ENCODE peak calls at places on chromosomes 12 and 14, in six cellular contexts. H is stomach, B is endothelial cell of umbilical vein, F is prostate gland, T is breast epithelium, J is K562. Y is an unnamed sample.

GRCh38 chr14:65496178-65496993 is 83.9 kb downstream of the FUT8 start:
- DNase-seq in T (no peak), F (no peak), J (no peak), H (no peak), B (no peak), Y (no peak)

GRCh38 chr14:90760591-90761316 is 55.5 kb downstream of the TTC7B start:
- DNase-seq in F (peak; percentile 2), B (peak; percentile 59), T (no peak), H (no peak), J (peak; percentile 17), Y (peak; percentile 14)

GRCh38 chr14:75979071-75979571 is 2.7 kb downstream of the TGFB3 start:
- DNase-seq in H (no peak), F (no peak), B (no peak), T (no peak), J (peak; percentile 27), Y (peak; percentile 2)

GRCh38 chr12:117518594-117519270 is 157.3 kb upstream of the NOS1 start:
- DNase-seq in H (no peak), F (peak; percentile 86), J (no peak), B (no peak), T (peak; percentile 65), Y (no peak)

GRCh38 chr12:55629058-55629841 is 7.4 kb upstream of the OR10P1 start:
- DNase-seq in F (no peak), J (no peak), B (no peak), H (no peak), T (no peak), Y (no peak)

GRCh38 chr14:68713782-68714181 is 79.1 kb downstream of the ZFP36L1 start:
- DNase-seq in F (no peak), T (no peak), H (no peak), J (no peak), B (no peak), Y (no peak)

GRCh38 chr14:87264386-87264785 is 728.6 kb downstream of the GALC start:
- DNase-seq in T (no peak), H (no peak), B (no peak), J (no peak), F (no peak), Y (no peak)

GRCh38 chr14:61493239-61493638 is 171.9 kb downstream of the PRKCH start:
- DNase-seq in T (no peak), F (no peak), J (no peak), B (peak; percentile 24), H (no peak), Y (no peak)

GRCh38 chr12:121974026-121974985 is 47.4 kb upstream of the BCL7A start:
- DNase-seq in H (no peak), B (no peak), J (no peak), F (no peak), T (no peak), Y (no peak)

GRCh38 chr14:68622856-68623255 is 170.0 kb downstream of the ZFP36L1 start:
- DNase-seq in T (no peak), B (no peak), H (no peak), F (no peak), J (no peak), Y (no peak)

GRCh38 chr12:115638753-115639666 is 638.5 kb downstream of the MED13L start:
- DNase-seq in F (no peak), B (no peak), J (no peak), H (no peak), T (no peak), Y (no peak)

GRCh38 chr12:118689793-118690192 is 291.5 kb upstream of the SRRM4 start:
- DNase-seq in B (no peak), T (no peak), F (no peak), H (no peak), J (no peak), Y (no peak)

GRCh38 chr12:123034865-123035264 is 54.4 kb downstream of the ARL6IP4 start:
- DNase-seq in H (no peak), J (no peak), T (no peak), F (no peak), B (no peak), Y (no peak)

GRCh38 chr12:125053821-125054220 is 11.4 kb upstream of the AACS start:
- DNase-seq in F (no peak), J (no peak), B (no peak), T (peak; percentile 65), H (no peak), Y (no peak)

GRCh38 chr12:6821271-6821673 is 349 bp upstream of the GPR162 start:
- DNase-seq in F (peak; percentile 53), J (no peak), T (no peak), B (peak; percentile 83), H (peak; percentile 43), Y (peak; percentile 66)

GRCh38 chr12:62522984-62523383 is 56.4 kb downstream of the MON2 start:
- DNase-seq in J (no peak), B (no peak), T (no peak), H (no peak), F (no peak), Y (no peak)

GRCh38 chr14:23523229-23524016 is 28.1 kb downstream of the ZFHX2 start:
- DNase-seq in H (no peak), B (no peak), J (no peak), F (no peak), T (no peak), Y (no peak)

GRCh38 chr14:23521785-23522640 is 29.6 kb downstream of the ZFHX2 start:
- DNase-seq in F (no peak), T (no peak), J (no peak), B (no peak), H (no peak), Y (peak; percentile 54)

GRCh38 chr14:23518716-23519115 is 32.8 kb downstream of the ZFHX2 start:
- DNase-seq in F (no peak), J (no peak), B (no peak), H (no peak), T (no peak), Y (no peak)

GRCh38 chr14:23522643-23523198 is 28.8 kb downstream of the ZFHX2 start:
- DNase-seq in B (no peak), F (no peak), J (no peak), H (no peak), T (no peak), Y (no peak)

DNA sequence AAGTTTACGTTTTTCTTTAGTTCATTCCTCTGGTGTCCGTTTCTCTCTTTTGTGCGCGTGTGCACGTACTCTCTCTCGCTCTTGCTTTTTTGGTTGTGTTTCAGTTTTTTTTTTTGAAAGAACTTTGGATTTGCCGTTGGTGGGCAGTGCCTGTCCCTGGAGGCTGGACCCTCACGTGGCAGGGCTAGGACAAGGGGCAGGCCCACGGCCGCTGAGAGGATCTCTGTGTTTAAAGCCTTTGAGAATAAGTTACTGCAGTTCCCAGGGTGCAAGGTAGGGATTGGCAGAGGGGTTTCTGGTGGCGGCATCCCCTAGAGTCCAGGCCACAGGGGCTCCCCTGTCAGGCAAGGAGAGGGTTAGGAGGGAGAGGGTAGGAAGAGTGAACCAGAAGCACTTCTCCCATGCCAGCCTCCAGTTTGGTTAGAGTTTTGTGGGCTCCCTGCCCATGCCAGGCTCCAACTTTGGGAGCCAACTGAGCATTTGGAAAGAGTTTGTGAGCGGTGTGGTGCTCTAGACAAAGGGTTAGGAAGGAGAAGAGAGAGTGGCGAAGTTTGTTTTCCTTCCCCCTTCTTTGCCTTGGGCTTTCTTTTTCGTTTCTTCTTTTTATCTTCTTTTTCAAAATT is 30.6 kb downstream of the ZFHX2 start:
- DNase-seq in B (no peak), J (no peak), T (no peak), H (no peak), F (no peak), Y (no peak)
- TF ChIP-seq POLR2AphosphoS5 in B (no peak), J (no peak), T (no peak), H (no peak), F (no peak), Y (no peak)

DNA sequence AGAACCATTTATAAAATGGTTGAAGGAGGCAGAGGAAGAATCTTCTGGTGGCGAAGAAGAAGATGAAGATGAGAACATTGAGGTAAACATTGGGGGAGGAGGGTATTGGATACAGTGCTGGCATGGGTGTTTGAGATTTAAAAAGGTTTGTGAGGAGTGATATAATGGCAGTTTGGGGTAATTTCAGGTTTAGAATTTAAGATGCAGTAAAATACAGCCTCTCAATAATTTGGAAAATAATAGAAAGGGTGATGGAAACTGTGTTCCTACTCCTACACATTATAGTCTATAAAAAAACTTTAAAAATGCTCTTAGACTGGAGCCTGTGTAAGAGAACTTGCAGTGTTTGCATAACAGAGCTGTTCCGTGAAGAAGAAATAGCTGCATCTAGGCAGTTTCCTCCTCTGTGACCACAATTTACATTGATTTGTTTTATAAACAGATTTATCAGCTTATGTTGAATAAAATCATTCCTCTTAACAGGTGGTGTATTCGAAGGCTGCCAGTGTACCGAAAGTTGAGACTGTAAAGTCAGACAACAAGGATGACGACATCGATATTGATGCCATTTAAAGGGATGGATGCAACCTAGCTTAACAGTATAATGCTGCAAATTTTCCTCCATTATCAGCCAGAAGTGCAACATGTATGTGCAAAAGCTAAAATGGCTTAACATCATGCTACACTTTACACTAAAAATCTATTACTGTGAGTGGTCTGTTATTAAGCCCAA is 6.6 kb downstream of the EIF5 start:
- DNase-seq in H (no peak), B (no peak), F (no peak), J (no peak), T (no peak), Y (no peak)
- TF ChIP-seq POLR2AphosphoS5 in H (no peak), B (no peak), F (no peak), J (no peak), T (no peak), Y (no peak)

DNA sequence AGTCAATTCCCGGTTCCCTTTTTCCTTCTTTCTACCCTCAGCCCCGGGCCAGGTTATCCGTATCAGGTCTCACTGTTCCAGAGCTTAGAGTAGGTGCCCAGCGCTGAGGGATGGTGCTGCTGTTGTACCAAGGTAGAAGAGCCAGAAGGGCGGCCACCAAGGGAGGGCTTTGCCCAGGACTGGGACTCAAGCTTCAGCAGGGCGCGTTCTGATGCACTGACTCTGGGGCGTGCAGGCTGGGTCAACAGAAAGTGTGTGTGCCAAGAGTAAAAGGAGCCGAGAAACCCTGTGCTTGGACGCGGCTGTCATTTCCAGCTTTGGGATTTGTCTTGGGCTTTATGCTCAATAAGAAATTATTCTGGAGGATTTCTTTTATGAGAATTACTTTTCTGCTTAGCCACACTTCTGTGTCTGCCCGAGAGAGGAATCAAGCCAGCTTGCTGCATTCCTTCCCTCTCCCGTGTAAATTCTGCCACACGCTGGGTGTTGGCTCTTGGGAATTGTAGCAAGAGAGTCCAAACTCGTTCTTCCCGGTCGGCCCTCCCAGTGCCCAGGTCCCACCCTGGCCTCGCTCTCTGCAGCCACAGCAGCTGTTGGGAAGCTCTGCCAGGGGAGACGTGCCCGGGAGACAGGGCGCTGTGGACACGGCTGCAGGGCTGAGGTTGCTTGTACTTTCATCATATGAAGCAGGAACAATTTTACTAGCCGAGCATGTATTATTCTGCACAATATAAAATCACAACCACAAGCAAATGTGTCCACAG is 98.0 kb downstream of the FBXL14 start:
- DNase-seq in J (no peak), F (peak; percentile 65), T (no peak), H (peak; percentile 52), B (no peak), Y (no peak)
- TF ChIP-seq POLR2AphosphoS5 in J (no peak), F (peak; percentile 34), T (no peak), H (no peak), B (no peak), Y (no peak)

DNA sequence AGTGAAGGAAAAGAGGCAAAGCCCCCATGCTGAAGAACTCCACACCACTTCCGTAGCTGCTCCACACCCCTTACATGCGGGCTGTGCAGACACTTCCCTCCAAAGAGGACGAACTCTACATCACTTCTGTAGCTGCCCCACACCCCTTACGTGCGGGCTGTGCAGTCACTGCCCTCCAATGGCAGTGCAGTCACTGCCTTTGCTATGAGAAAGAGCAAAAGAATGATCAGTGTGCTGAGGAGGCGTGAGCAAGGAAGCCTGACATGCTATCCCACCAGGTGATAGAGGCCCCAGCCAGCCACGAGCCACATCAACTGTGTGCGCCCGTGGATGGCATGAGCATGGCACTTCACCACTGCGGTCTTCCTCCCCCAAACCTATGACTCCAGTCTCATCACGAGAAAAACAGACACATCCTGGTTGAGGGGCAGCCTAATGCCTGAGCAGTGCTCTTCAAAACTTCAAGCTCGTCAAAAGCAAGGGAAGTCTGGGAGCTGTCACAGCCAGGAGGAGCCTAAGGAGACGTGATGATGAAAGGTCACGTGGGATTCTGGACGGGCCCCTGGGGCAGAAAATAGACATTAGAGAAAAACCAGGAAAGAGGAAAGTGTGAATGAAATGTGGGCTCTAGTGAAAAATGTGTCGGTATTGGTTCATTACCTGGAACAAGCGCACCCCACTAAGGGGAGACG is 60.8 kb upstream of the C14orf180 start:
- DNase-seq in B (no peak), T (no peak), J (no peak), F (no peak), H (peak; percentile 13), Y (no peak)
- TF ChIP-seq POLR2AphosphoS5 in B (no peak), T (no peak), J (no peak), F (no peak), H (no peak), Y (no peak)

Y was measured in HL-60.